ENCODE peak calls at places on chromosome 16, in seven cellular contexts. P is keratinocyte, Z is PC-3, Y is right lobe of liver, R is astrocyte, W is Karpas-422, I is gastrocnemius medialis. F is an unnamed sample.
A peak's percentile ranks its signal among the peaks of the same experiment; 100 is the strongest.

GRCh38 chr16:56203052-56203451 is 11.8 kb downstream of the GNAO1 start:
- DNase-seq in W (peak; percentile 92), Z (no peak), P (no peak), Y (no peak), I (no peak), R (no peak), F (peak; percentile 8)

GRCh38 chr16:13911871-13912270 is 8.1 kb upstream of the ERCC4 start:
- DNase-seq in R (no peak), P (no peak), Y (no peak), Z (no peak), I (no peak), W (no peak), F (no peak)

GRCh38 chr16:23948949-23949392 is 113.2 kb downstream of the PRKCB start:
- DNase-seq in Z (no peak), Y (no peak), I (peak; percentile 19), W (no peak), P (no peak), R (no peak), F (no peak)

GRCh38 chr16:29825145-29826044 is 5.1 kb downstream of the MVP start:
- DNase-seq in R (peak; percentile 87), I (no peak), Y (no peak), Z (peak; percentile 70), W (no peak), P (no peak), F (no peak)

GRCh38 chr16:29306953-29307597 is 99.4 kb downstream of the NPIPB11 start:
- DNase-seq in W (peak; percentile 51), I (no peak), Y (no peak), R (peak; percentile 49), Z (no peak), P (no peak), F (no peak)

GRCh38 chr16:3949287-3949686 is 68.8 kb upstream of the CREBBP start:
- DNase-seq in I (no peak), Z (no peak), W (no peak), R (no peak), Y (no peak), P (no peak), F (no peak)

GRCh38 chr16:54459509-54460235 is 173.1 kb upstream of the IRX3 start:
- DNase-seq in R (peak; percentile 24), I (no peak), P (no peak), Z (no peak), Y (peak; percentile 67), W (no peak), F (no peak)

GRCh38 chr16:78894872-78895271 is 705.7 kb downstream of the MAF start:
- DNase-seq in I (no peak), R (no peak), Y (no peak), W (no peak), P (no peak), Z (no peak), F (no peak)

GRCh38 chr16:47459603-47460002 is 1.3 kb downstream of the ITFG1 start:
- DNase-seq in W (no peak), Z (no peak), P (no peak), I (no peak), Y (no peak), R (no peak), F (no peak)

GRCh38 chr16:80623376-80623775 is 82.6 kb downstream of the DYNLRB2 start:
- DNase-seq in Z (peak; percentile 27), W (no peak), P (no peak), I (no peak), R (peak; percentile 51), Y (no peak), F (no peak)

GRCh38 chr16:30395155-30395991 is at the start of gene ZNF48:
- DNase-seq in Z (peak; percentile 56), Y (peak; percentile 92), W (peak; percentile 95), P (no peak), R (peak; percentile 84), I (peak; percentile 84), F (no peak)

GRCh38 chr16:12239953-12240485 is 263.5 kb downstream of the SNX29 start:
- DNase-seq in I (no peak), R (peak; percentile 51), Y (no peak), Z (no peak), P (no peak), W (no peak), F (no peak)

GRCh38 chr16:19817875-19818274 is 66.8 kb downstream of the GPRC5B start:
- DNase-seq in W (no peak), Z (no peak), P (no peak), I (no peak), R (no peak), Y (no peak), F (no peak)

GRCh38 chr16:31072540-31073072 is 1.4 kb downstream of the ZNF668 start:
- DNase-seq in Z (peak; percentile 48), W (peak; percentile 76), P (no peak), I (no peak), Y (no peak), R (peak; percentile 42), F (no peak)

GRCh38 chr16:13957197-13958078 is 37.5 kb downstream of the ERCC4 start:
- DNase-seq in W (peak; percentile 72), R (peak; percentile 97), Y (no peak), P (peak; percentile 52), I (peak; percentile 73), Z (peak; percentile 88), F (peak; percentile 80)

GRCh38 chr16:24936151-24936550 is 79.0 kb downstream of the ARHGAP17 start:
- DNase-seq in P (no peak), Z (no peak), W (no peak), I (no peak), R (no peak), Y (no peak), F (no peak)

GRCh38 chr16:13950821-13951547 is 31.0 kb downstream of the ERCC4 start:
- DNase-seq in P (no peak), I (no peak), Y (no peak), Z (no peak), W (no peak), R (no peak), F (no peak)

DNA sequence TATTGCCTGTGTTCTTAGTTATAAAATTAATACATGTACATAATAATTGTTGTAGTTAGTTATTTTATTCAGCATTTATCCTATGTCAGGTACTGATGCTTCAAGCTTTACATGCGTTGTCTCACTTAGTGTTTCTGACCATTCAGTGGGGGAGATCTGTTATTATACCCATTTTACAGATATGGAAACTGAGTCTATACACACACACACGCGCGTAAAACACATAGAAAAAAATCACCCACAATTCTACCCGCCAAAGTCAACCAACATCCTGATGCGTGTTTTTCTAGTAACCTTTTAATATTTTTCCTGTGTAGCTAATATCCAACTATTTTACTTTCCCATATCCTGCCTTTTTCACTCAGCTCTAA is 48.3 kb downstream of the BMERB1 start:
- DNase-seq in R (no peak), I (no peak), Y (no peak), P (no peak), Z (no peak), W (no peak), F (no peak)
- H3K27ac ChIP-seq in R (peak overlapping the region; percentile 59), I (no peak overlapping the region), Y (peak overlapping the region; percentile 47), P (no peak overlapping the region), Z (peak overlapping the region; percentile 24), W (no peak overlapping the region), F (peak overlapping the region; percentile 68)

DNA sequence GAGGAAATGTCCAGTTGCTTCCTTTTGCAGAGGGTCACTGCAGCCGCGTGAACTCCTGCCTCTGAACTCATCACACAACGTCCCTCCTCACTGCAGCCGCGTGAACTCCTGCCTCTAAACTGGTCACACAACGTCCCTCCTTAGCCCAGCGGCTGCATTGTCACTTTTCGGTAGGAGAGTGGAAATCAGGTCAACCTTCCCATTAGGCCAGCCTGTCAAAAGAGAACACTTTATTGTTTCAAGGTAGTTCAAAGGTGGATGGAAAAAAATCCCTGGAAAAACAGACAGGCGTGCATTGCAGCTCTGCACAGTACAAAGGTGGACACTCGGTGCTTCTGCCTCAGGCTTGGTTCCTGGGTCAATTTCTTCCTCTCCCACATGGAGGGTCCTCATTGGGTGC is 280.2 kb downstream of the FOXL1 start:
- DNase-seq in P (no peak), Y (no peak), W (no peak), R (no peak), Z (no peak), I (no peak), F (no peak)
- H3K27ac ChIP-seq in P (no peak overlapping the region), Y (no peak overlapping the region), W (no peak overlapping the region), R (no peak overlapping the region), Z (no peak overlapping the region), I (no peak overlapping the region), F (no peak overlapping the region)

GRCh38 chr16:85304337-85304736 is 192.1 kb upstream of the CIBAR2 start:
- DNase-seq in P (no peak), R (no peak), W (no peak), Z (no peak), I (no peak), Y (no peak), F (no peak)
- H3K27ac ChIP-seq in P (no peak overlapping the region), R (no peak overlapping the region), W (no peak overlapping the region), Z (no peak overlapping the region), I (no peak overlapping the region), Y (no peak overlapping the region), F (no peak overlapping the region)

GRCh38 chr16:71565812-71566700 is 10.8 kb downstream of the TAT start:
- DNase-seq in W (no peak), Z (no peak), R (no peak), I (no peak), Y (peak; percentile 68), P (no peak), F (no peak)
- H3K27ac ChIP-seq in W (peak overlapping the region; percentile 93), Z (no peak overlapping the region), R (no peak overlapping the region), I (no peak overlapping the region), Y (peak overlapping the region; percentile 86), P (no peak overlapping the region), F (no peak overlapping the region)

DNA sequence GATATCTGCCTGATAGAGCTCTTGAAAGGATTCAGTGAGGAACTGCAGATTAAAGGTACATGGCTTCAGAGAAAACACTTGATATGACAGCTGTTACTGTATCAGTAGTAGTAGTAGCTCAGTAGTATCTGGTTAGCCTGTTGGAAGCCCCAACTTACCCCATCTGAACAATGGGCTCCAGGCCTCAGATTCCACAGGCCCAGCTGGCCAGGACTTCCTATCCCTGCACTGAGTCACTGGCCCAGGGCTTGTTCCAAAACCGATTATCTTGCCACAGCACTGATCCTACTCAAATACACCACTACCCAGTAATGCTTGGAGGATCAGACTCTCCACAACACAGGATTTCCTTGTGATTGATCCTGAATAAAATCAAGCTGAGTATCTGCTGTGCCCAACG is 32.6 kb downstream of the DCUN1D3 start:
- DNase-seq in P (no peak), R (peak; percentile 63), I (no peak), Y (no peak), W (no peak), Z (no peak), F (no peak)
- H3K27ac ChIP-seq in P (peak overlapping the region; percentile 33), R (no peak overlapping the region), I (no peak overlapping the region), Y (no peak overlapping the region), W (no peak overlapping the region), Z (no peak overlapping the region), F (peak overlapping the region; percentile 99)

DNA sequence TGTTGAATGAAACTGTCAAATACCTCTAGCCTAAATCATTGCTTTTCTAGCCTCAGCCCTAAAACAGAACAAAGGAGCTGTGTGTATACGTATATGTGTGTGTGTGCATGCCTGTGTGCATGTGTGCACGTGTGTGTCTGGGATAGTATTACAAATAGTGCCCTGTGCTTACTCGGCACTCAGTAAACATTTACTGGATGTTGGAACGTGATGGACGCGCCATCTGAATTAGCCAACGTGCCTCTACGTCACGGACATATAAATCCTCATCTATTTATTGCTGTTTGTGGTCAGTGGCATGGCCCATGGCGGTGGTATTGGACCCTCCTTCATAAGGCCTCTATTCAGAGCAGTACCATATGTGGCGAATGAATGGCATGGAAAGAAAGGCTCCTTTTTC is 37.5 kb downstream of the WWP2 start:
- DNase-seq in W (no peak), I (no peak), Z (no peak), Y (no peak), R (peak; percentile 26), P (no peak), F (no peak)
- H3K27ac ChIP-seq in W (no peak overlapping the region), I (no peak overlapping the region), Z (no peak overlapping the region), Y (no peak overlapping the region), R (no peak overlapping the region), P (no peak overlapping the region), F (no peak overlapping the region)